ENCODE peak calls at places on chromosomes 13 and 19, in eight cellular contexts. M, G, U, Y, E, C, H and J are unnamed samples.

GRCh38 chr19:18865973-18866799 is 29.8 kb downstream of the CERS1 start:
- DNase-seq in G (peak), H (peak), C (peak), U (peak), E (peak), M (peak), Y (peak), J (peak)

GRCh38 chr13:48730971-48731658 is 77.4 kb downstream of the CYSLTR2 start:
- DNase-seq in Y (no peak), U (no peak), M (peak), C (no peak), G (no peak), E (no peak), H (no peak), J (peak)

GRCh38 chr19:48290341-48290922 is 20.6 kb downstream of the ZNF114 start:
- DNase-seq in M (peak), E (peak), G (peak), H (no peak), C (peak), Y (peak), U (peak), J (peak)

GRCh38 chr13:33069365-33069764 is 53.1 kb downstream of the KL start:
- DNase-seq in M (no peak), H (no peak), G (no peak), U (no peak), C (no peak), E (no peak), Y (no peak), J (no peak)

GRCh38 chr19:32924200-32924599 is 47.6 kb downstream of the CEP89 start:
- DNase-seq in M (peak), U (no peak), G (no peak), H (no peak), C (peak), E (no peak), Y (no peak), J (no peak)

GRCh38 chr19:18999016-18999758 is 34.1 kb downstream of the SUGP2 start:
- DNase-seq in Y (no peak), U (no peak), E (peak), H (no peak), G (no peak), M (peak), C (no peak), J (peak)

GRCh38 chr13:99326012-99326411 is 18.8 kb upstream of the GPR183 start:
- DNase-seq in H (no peak), G (no peak), Y (no peak), C (no peak), M (no peak), U (no peak), E (no peak), J (no peak)

GRCh38 chr13:42746846-42747245 is 34.5 kb upstream of the FAM216B start:
- DNase-seq in E (no peak), U (no peak), M (no peak), H (no peak), C (no peak), Y (no peak), G (no peak), J (peak)

GRCh38 chr19:1483979-1484428 is 5.0 kb upstream of the C19orf25 start:
- DNase-seq in M (no peak), U (no peak), C (no peak), E (no peak), Y (no peak), H (no peak), G (no peak), J (no peak)

GRCh38 chr13:40786568-40786996 is 2.8 kb upstream of the SLC25A15 start:
- DNase-seq in Y (no peak), M (no peak), G (no peak), E (no peak), U (no peak), H (no peak), C (no peak), J (no peak)

GRCh38 chr19:14165986-14166385 is 29.6 kb upstream of the ASF1B start:
- DNase-seq in G (no peak), M (no peak), C (no peak), H (peak), E (no peak), Y (no peak), U (no peak), J (no peak)

GRCh38 chr19:1289395-1290244 is 3.9 kb downstream of the EFNA2 start:
- DNase-seq in G (no peak), E (no peak), C (no peak), U (no peak), M (no peak), H (no peak), Y (no peak), J (no peak)

GRCh38 chr13:51523082-51523518 is 61.2 kb upstream of the WDFY2 start:
- DNase-seq in G (no peak), M (peak), Y (no peak), C (no peak), U (no peak), H (peak), E (peak), J (peak)

GRCh38 chr19:13861714-13862531 is 15.0 kb upstream of the NANOS3 start:
- DNase-seq in M (peak), Y (peak), E (peak), C (peak), G (peak), U (peak), H (peak), J (peak)

GRCh38 chr19:13012690-13013608 is 17.7 kb downstream of the NFIX start:
- DNase-seq in C (peak), E (peak), M (peak), U (no peak), G (no peak), Y (peak), H (peak), J (no peak)

GRCh38 chr19:15779756-15780476 is 7.5 kb upstream of the OR10H5 start:
- DNase-seq in Y (no peak), E (peak), H (no peak), M (peak), U (peak), G (no peak), C (no peak), J (no peak)

GRCh38 chr19:3243851-3244700 is 19.6 kb downstream of the CELF5 start:
- DNase-seq in E (peak), U (peak), H (peak), M (peak), Y (peak), G (peak), C (peak), J (peak)

GRCh38 chr19:5128932-5129389 is 160.0 kb downstream of the KDM4B start:
- DNase-seq in E (peak), G (no peak), U (no peak), C (peak), Y (no peak), H (no peak), M (peak), J (no peak)

GRCh38 chr19:24033962-24034342 is 53.0 kb upstream of the ZNF254 start:
- DNase-seq in G (peak), E (peak), M (peak), Y (no peak), H (no peak), C (peak), U (no peak), J (peak)

GRCh38 chr13:85816413-85816812 is 17.2 kb upstream of the SLITRK6 start:
- DNase-seq in U (no peak), M (no peak), C (no peak), E (no peak), Y (no peak), G (no peak), H (no peak), J (peak)

GRCh38 chr13:20696073-20696472 is 7.4 kb upstream of the IL17D start:
- DNase-seq in Y (no peak), M (no peak), H (no peak), U (no peak), C (no peak), E (no peak), G (no peak), J (no peak)

GRCh38 chr19:18517606-18518005 is 4.3 kb downstream of the ELL start:
- DNase-seq in Y (no peak), M (no peak), H (no peak), E (no peak), G (no peak), C (no peak), U (no peak), J (no peak)

GRCh38 chr13:52452470-52452869 is 2.0 kb upstream of the VPS36 start:
- DNase-seq in U (no peak), G (no peak), C (no peak), E (no peak), Y (no peak), M (no peak), H (no peak), J (peak)

GRCh38 chr13:75864718-75865117 is 228.6 kb downstream of the LMO7 start:
- DNase-seq in M (peak), U (no peak), C (no peak), G (no peak), H (no peak), Y (no peak), E (no peak), J (peak)

GRCh38 chr13:84649853-84650252 is 767.6 kb upstream of the SLITRK1 start:
- DNase-seq in U (no peak), Y (no peak), H (no peak), M (peak), E (no peak), C (no peak), G (no peak), J (peak)

GRCh38 chr13:94272038-94272437 is 207.4 kb downstream of the DCT start:
- DNase-seq in M (no peak), E (no peak), C (no peak), G (no peak), Y (no peak), U (no peak), H (no peak), J (no peak)

GRCh38 chr19:38134538-38135149 is 89.4 kb downstream of the DPF1 start:
- DNase-seq in G (peak), M (peak), H (no peak), E (no peak), C (peak), Y (peak), U (peak), J (peak)

GRCh38 chr19:42693760-42694350 is 46.4 kb downstream of the PSG3 start:
- DNase-seq in M (peak), E (no peak), G (no peak), C (no peak), H (no peak), U (peak), Y (peak), J (peak)

GRCh38 chr19:42596391-42597071 is 1.8 kb upstream of the CEACAM8 start:
- DNase-seq in G (peak), M (peak), H (no peak), C (peak), U (peak), E (peak), Y (peak), J (peak)

GRCh38 chr13:38697628-38698333 is 10.9 kb downstream of the FREM2 start:
- DNase-seq in M (no peak), G (no peak), U (no peak), C (no peak), E (no peak), Y (no peak), H (no peak), J (peak)

GRCh38 chr19:46442808-46443450 is 14.2 kb upstream of the PNMA8C start:
- DNase-seq in E (no peak), M (peak), H (no peak), U (no peak), G (no peak), Y (peak), C (no peak), J (peak)

GRCh38 chr13:76936736-76937135 is 11.6 kb upstream of the ACOD1 start:
- DNase-seq in C (no peak), U (no peak), Y (no peak), G (no peak), E (no peak), M (peak), H (no peak), J (peak)

GRCh38 chr19:55147408-55148251 is 1.4 kb downstream of the TNNT1 start:
- DNase-seq in U (no peak), Y (no peak), E (no peak), G (no peak), H (no peak), C (no peak), M (no peak), J (no peak)
- H3K4me3 ChIP-seq in U (no peak), Y (no peak), E (no peak), G (no peak), H (no peak), C (no peak), M (no peak), J (no peak)

GRCh38 chr13:110127986-110128511 is 178.9 kb downstream of the COL4A1 start:
- DNase-seq in G (no peak), C (no peak), Y (peak), H (no peak), M (peak), E (no peak), U (no peak), J (no peak)

GRCh38 chr13:110124201-110124600 is 182.8 kb downstream of the COL4A1 start:
- DNase-seq in G (no peak), E (no peak), U (no peak), H (no peak), Y (no peak), C (no peak), M (no peak), J (no peak)

GRCh38 chr13:110126391-110126961 is 180.5 kb downstream of the COL4A1 start:
- DNase-seq in Y (peak), U (peak), M (peak), G (peak), C (peak), E (peak), H (no peak), J (peak)

GRCh38 chr13:110125157-110125556 is 181.8 kb downstream of the COL4A1 start:
- DNase-seq in G (no peak), Y (no peak), C (no peak), M (no peak), H (no peak), E (no peak), U (no peak), J (no peak)

GRCh38 chr13:110125613-110126272 is 181.2 kb downstream of the COL4A1 start:
- DNase-seq in U (no peak), H (no peak), G (no peak), Y (no peak), C (no peak), M (no peak), E (no peak), J (no peak)
- H3K4me3 ChIP-seq in U (no peak), H (no peak), G (no peak), Y (no peak), C (no peak), M (no peak), E (no peak), J (no peak)

GRCh38 chr13:109870281-109871017 is 84.1 kb upstream of the IRS2 start:
- DNase-seq in Y (no peak), M (no peak), G (no peak), U (no peak), E (no peak), H (no peak), C (no peak), J (no peak)
- H3K4me3 ChIP-seq in Y (no peak), M (peak), G (no peak), U (no peak), E (no peak), H (no peak), C (no peak), J (no peak)

DNA sequence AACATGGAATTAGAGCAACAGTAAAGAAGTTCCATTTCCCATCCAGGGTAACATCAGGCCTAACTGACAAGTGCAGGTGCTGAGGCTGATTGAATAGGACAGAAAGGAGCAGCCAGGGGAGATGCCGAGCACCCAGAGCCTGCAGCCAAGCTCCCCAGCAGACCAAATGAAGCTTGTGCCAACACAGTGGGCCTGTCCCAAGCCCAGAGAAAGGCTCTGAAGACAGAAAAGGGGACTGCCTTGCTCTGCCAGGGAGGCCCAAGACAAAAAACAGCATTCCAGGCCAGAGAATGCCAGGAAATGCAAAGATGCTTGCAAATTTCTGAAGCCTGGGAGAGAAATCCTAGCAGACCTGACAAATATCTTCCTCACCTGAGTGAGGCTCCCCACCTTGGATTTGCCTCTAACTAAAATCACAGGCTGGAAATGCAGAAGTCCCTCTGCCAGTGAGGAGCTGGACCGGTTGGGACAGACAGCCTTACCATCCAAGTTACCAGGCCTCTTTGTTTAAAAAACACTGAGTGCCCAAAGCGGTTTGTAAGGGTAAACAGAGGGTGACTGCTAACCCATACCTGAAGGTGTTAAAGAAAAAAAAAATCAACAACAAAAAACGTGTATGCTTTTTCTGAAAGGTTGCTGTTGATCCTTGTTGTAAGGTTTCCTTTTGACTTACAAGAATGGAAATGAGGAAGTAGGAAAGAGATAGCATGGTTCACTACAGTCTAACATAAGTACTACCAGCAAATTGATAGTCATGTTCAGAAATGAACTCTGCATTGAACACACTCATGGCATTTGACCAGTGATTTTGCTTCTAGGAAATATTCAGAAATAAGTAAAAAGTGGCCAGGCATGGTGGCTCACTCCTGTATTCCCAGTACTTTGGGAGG is 11.9 kb upstream of the HMGB1 start:
- DNase-seq in M (no peak), U (no peak), Y (no peak), C (no peak), E (no peak), H (no peak), G (no peak), J (no peak)
- H3K4me3 ChIP-seq in M (no peak), U (no peak), Y (no peak), C (no peak), E (no peak), H (no peak), G (no peak), J (no peak)

GRCh38 chr13:36154567-36155231 is 23.5 kb upstream of the DCLK1 start:
- DNase-seq in M (peak), C (peak), E (peak), H (no peak), Y (no peak), U (no peak), G (peak), J (no peak)
- H3K4me3 ChIP-seq in M (peak), C (no peak), E (peak), H (no peak), Y (no peak), U (no peak), G (no peak), J (no peak)

DNA sequence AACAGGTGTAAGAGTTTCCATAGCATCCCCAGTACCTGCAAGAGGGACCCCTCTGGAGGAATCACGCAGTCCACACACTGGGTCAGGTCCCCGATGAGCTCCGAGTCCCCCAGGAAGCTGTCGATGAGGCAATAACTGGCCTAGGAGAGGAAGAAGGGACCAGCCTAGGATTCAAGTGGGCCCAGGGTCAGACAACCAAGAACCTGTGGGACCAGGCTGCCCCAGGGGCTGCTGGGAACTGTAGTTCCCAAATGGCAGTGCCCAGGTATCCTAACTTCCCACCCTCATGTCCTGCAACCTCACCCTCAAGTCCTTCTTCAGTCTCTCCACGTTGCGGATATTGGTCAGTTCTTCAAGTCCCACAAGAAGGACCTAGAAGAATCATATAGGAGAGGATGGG is 1.8 kb downstream of the FUZ start:
- DNase-seq in E (no peak), H (no peak), U (no peak), C (no peak), G (no peak), M (no peak), Y (no peak), J (no peak)
- H3K4me3 ChIP-seq in E (no peak), H (no peak), U (no peak), C (no peak), G (no peak), M (no peak), Y (no peak), J (no peak)